ENCODE peak calls at places on chromosomes 6 and 20, in six cellular contexts. G, P, N, F, Z and K are unnamed samples.

GRCh38 chr20:8218861-8219260 is 86.8 kb downstream of the PLCB1 start:
- DNase-seq in Z (peak; percentile 67), N (peak; percentile 37), P (no peak), G (no peak), F (peak; percentile 66), K (no peak)

GRCh38 chr6:167113935-167114910 is 8.7 kb upstream of the CCR6 start:
- DNase-seq in Z (no peak), G (no peak), F (no peak), P (no peak), N (no peak), K (no peak)

GRCh38 chr20:51639206-51639832 is 96.8 kb upstream of the NFATC2 start:
- DNase-seq in G (peak; percentile 51), N (peak; percentile 50), F (peak; percentile 73), Z (peak; percentile 63), P (peak; percentile 81), K (peak; percentile 80)

GRCh38 chr20:8095648-8096572 is 36.2 kb upstream of the PLCB1 start:
- DNase-seq in Z (peak; percentile 80), P (no peak), N (peak; percentile 72), G (no peak), F (peak; percentile 51), K (peak; percentile 80)

GRCh38 chr20:50330504-50331313 is 140.1 kb downstream of the CEBPB start:
- DNase-seq in P (peak; percentile 60), N (no peak), F (no peak), Z (no peak), G (no peak), K (no peak)

GRCh38 chr6:20200761-20201160 is 11.5 kb downstream of the MBOAT1 start:
- DNase-seq in G (no peak), F (no peak), P (no peak), Z (no peak), N (no peak), K (peak; percentile 49)

GRCh38 chr6:83006270-83006905 is 59.3 kb downstream of the UBE3D start:
- DNase-seq in G (no peak), N (no peak), P (no peak), Z (no peak), F (no peak), K (no peak)

GRCh38 chr20:59958123-59958522 is at the start of gene CDH26:
- DNase-seq in F (no peak), G (no peak), N (no peak), P (no peak), Z (no peak), K (no peak)

GRCh38 chr6:12490904-12491571 is 200.9 kb downstream of the EDN1 start:
- DNase-seq in G (no peak), F (peak; percentile 98), P (no peak), Z (peak; percentile 95), N (peak; percentile 89), K (peak; percentile 69)

GRCh38 chr20:21048841-21049273 is 57.3 kb downstream of the LINC00237 start:
- DNase-seq in F (no peak), N (no peak), P (peak; percentile 60), G (peak; percentile 7), Z (peak; percentile 46), K (peak; percentile 1)

GRCh38 chr6:56375806-56376205 is 128.4 kb upstream of the COL21A1 start:
- DNase-seq in G (no peak), P (no peak), N (no peak), F (no peak), Z (no peak), K (no peak)

GRCh38 chr6:114125597-114125996 is 154.6 kb upstream of the HDAC2 start:
- DNase-seq in N (no peak), F (no peak), Z (no peak), G (no peak), P (no peak), K (no peak)

GRCh38 chr20:52805892-52806291 is 166.3 kb upstream of the TSHZ2 start:
- DNase-seq in F (no peak), G (no peak), Z (no peak), P (no peak), N (no peak), K (no peak)

GRCh38 chr6:44457606-44458005 is 70.1 kb downstream of the CDC5L start:
- DNase-seq in Z (no peak), N (no peak), F (no peak), P (no peak), G (no peak), K (no peak)

GRCh38 chr6:32956176-32956575 is 3.3 kb upstream of the HLA-DMA start:
- DNase-seq in P (no peak), G (no peak), F (no peak), N (no peak), Z (no peak), K (no peak)

GRCh38 chr20:7924692-7925091 is 15.6 kb downstream of the HAO1 start:
- DNase-seq in P (no peak), F (peak; percentile 85), G (no peak), N (peak; percentile 92), Z (peak; percentile 93), K (peak; percentile 90)

GRCh38 chr20:6348908-6349307 is 226.1 kb upstream of the FERMT1 start:
- DNase-seq in N (no peak), P (no peak), Z (no peak), G (no peak), F (no peak), K (no peak)

GRCh38 chr6:166707045-166707444 is 80.0 kb upstream of the RPS6KA2 start:
- DNase-seq in F (peak; percentile 8), N (no peak), G (no peak), Z (peak; percentile 55), P (peak; percentile 77), K (peak; percentile 58)

GRCh38 chr6:85250586-85251216 is 199.2 kb upstream of the NT5E start:
- DNase-seq in Z (peak; percentile 41), G (no peak), N (peak; percentile 33), P (no peak), F (peak; percentile 3), K (peak; percentile 80)

GRCh38 chr20:22810626-22811559 is 224.2 kb upstream of the SSTR4 start:
- DNase-seq in F (no peak), N (no peak), Z (no peak), P (peak; percentile 64), G (no peak), K (no peak)

DNA sequence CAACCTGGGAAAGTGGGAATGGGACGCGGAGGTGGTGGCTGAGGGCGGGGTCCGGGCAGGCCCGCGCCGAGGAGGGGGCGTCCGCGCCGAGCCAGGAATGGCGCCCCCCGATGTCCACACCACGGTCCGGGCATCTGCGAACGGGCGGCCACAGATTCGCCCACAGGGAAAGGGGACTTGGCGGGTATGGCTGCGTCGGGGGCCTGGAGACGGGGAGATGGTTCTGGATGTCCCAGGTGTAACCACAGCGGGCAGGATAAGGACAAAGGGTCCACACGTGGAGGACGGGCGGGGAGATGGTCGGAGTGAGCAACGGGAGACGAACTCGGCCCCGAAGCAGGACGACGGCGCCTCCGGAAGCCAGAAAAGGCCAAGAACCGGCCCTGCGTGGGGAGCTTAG is 124.6 kb downstream of the WDR27 start:
- DNase-seq in G (no peak), P (no peak), N (no peak), Z (no peak), F (no peak), K (no peak)
- H3K4me3 ChIP-seq in G (no peak overlapping the region), P (no peak overlapping the region), N (no peak overlapping the region), Z (no peak overlapping the region), F (no peak overlapping the region), K (peak overlapping the region; percentile 45)

GRCh38 chr6:137949686-137950390 is 82.8 kb downstream of the TNFAIP3 start:
- DNase-seq in Z (no peak), P (no peak), N (no peak), F (no peak), G (no peak), K (no peak)
- H3K4me3 ChIP-seq in Z (no peak overlapping the region), P (no peak overlapping the region), N (no peak overlapping the region), F (no peak overlapping the region), G (no peak overlapping the region), K (no peak overlapping the region)

DNA sequence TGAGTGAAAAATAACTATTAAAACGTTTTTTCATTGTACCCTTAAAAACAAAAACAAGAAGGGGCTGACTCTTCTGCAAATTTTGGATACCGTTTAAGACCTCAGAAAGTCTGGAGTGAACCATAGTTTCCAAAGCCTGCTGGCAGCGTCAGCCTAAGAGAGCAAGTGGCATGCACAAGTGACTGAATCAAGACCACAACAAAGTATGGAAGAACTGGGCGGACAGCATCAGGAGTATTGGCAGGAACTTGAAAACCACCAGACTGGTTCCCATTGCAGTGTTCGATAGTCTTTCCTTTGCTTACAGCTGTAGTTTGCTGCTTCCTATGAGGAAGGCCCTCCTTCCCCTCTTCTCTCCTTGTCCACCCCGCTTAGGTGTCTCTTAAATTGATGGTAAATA is 33.7 kb upstream of the MYLIP start:
- DNase-seq in G (peak; percentile 5), N (no peak), F (no peak), Z (peak; percentile 14), P (no peak), K (no peak)
- H3K4me3 ChIP-seq in G (no peak overlapping the region), N (no peak overlapping the region), F (no peak overlapping the region), Z (no peak overlapping the region), P (no peak overlapping the region), K (no peak overlapping the region)

GRCh38 chr20:63651942-63652191 is 1.4 kb downstream of the STMN3 start:
- DNase-seq in Z (no peak), G (no peak), F (no peak), P (no peak), N (no peak), K (no peak)
- H3K4me3 ChIP-seq in Z (peak overlapping the region; percentile 71), G (peak overlapping the region; percentile 64), F (peak overlapping the region; percentile 70), P (peak overlapping the region; percentile 66), N (peak overlapping the region; percentile 48), K (peak overlapping the region; percentile 58)

GRCh38 chr20:62776692-62777527 is 19.4 kb upstream of the MRGBP start:
- DNase-seq in G (peak; percentile 85), Z (no peak), P (no peak), F (no peak), N (peak; percentile 13), K (no peak)

GRCh38 chr20:62774762-62775161 is 21.5 kb upstream of the MRGBP start:
- DNase-seq in P (no peak), N (no peak), G (no peak), F (no peak), Z (no peak), K (no peak)

GRCh38 chr20:62777528-62777830 is 18.8 kb upstream of the MRGBP start:
- DNase-seq in F (no peak), G (no peak), N (no peak), Z (no peak), P (no peak), K (no peak)

GRCh38 chr20:62775206-62775605 is 21.1 kb upstream of the MRGBP start:
- DNase-seq in Z (no peak), G (no peak), N (no peak), P (no peak), F (no peak), K (no peak)

GRCh38 chr20:62776035-62776691 is 20.1 kb upstream of the MRGBP start:
- DNase-seq in P (no peak), N (no peak), G (no peak), F (no peak), Z (no peak), K (no peak)
- H3K4me3 ChIP-seq in P (no peak overlapping the region), N (no peak overlapping the region), G (peak overlapping the region; percentile 44), F (no peak overlapping the region), Z (no peak overlapping the region), K (no peak overlapping the region)

GRCh38 chr6:131443514-131443913 is 129.5 kb upstream of the ARG1 start:
- DNase-seq in P (no peak), F (no peak), N (no peak), G (peak; percentile 14), Z (no peak), K (no peak)

DNA sequence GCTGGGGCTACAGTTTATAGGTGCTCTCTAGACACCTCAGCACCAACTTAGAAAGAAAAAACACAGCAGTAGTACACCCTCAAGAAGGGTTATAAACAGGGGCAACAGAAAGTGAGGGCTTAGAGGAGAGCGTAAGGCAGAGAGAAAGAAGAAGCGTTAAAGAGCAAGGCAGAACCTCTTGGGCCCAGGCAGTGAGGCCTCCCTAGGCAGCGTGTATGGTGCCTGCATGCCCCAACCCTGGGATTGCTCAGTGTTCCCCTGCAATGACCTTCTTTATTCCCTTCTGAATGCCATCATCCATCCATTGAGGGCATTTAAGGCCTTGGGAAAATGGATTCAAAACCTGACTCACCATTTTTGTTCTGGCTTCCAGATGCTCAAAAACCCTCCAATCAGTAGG is 130.0 kb upstream of the ARG1 start:
- DNase-seq in Z (no peak), G (no peak), N (no peak), F (no peak), P (no peak), K (no peak)
- H3K4me3 ChIP-seq in Z (no peak overlapping the region), G (no peak overlapping the region), N (no peak overlapping the region), F (no peak overlapping the region), P (no peak overlapping the region), K (no peak overlapping the region)